ENCODE peak calls at places on chromosome 12, in seven cellular contexts. One of them, this sample, is unnamed.
A peak's percentile ranks its signal among the peaks of the same experiment; 100 is the strongest.

GRCh38 chr12:57258977-57259970 is 8.3 kb upstream of the STAC3 start:
- ATAC-seq in heart right ventricle: peak; percentile 79
- ATAC-seq in activated T-cell treated with anti-CD3 and anti-CD28 coated beads, Interleukin-2, amount 50 U/mL, for 72 hours: no peak
- ATAC-seq in HCT116: no peak
- ATAC-seq in Right ventricle myocardium superior: peak; percentile 84
- ATAC-seq in lower lobe of right lung: no peak
- ATAC-seq in left cardiac atrium: peak; percentile 83
- ATAC-seq in this sample: no peak

GRCh38 chr12:32399045-32399372 is 349 bp upstream of the FGD4 start:
- ATAC-seq in activated T-cell treated with anti-CD3 and anti-CD28 coated beads, Interleukin-2, amount 50 U/mL, for 72 hours: no peak
- ATAC-seq in heart right ventricle: no peak
- ATAC-seq in Right ventricle myocardium superior: no peak
- ATAC-seq in HCT116: no peak
- ATAC-seq in left cardiac atrium: no peak
- ATAC-seq in lower lobe of right lung: no peak
- ATAC-seq in this sample: no peak

GRCh38 chr12:51181558-51181957 is 8.6 kb upstream of the TFCP2 start:
- ATAC-seq in left cardiac atrium: no peak
- ATAC-seq in Right ventricle myocardium superior: no peak
- ATAC-seq in HCT116: no peak
- ATAC-seq in activated T-cell treated with anti-CD3 and anti-CD28 coated beads, Interleukin-2, amount 50 U/mL, for 72 hours: no peak
- ATAC-seq in lower lobe of right lung: no peak
- ATAC-seq in heart right ventricle: no peak
- ATAC-seq in this sample: no peak

GRCh38 chr12:128959931-128960330 is 106.7 kb downstream of the GLT1D1 start:
- ATAC-seq in activated T-cell treated with anti-CD3 and anti-CD28 coated beads, Interleukin-2, amount 50 U/mL, for 72 hours: no peak
- ATAC-seq in left cardiac atrium: no peak
- ATAC-seq in heart right ventricle: no peak
- ATAC-seq in HCT116: no peak
- ATAC-seq in lower lobe of right lung: no peak
- ATAC-seq in Right ventricle myocardium superior: no peak
- ATAC-seq in this sample: no peak

GRCh38 chr12:112130461-112130998 is 5.2 kb downstream of the TRAFD1 start:
- ATAC-seq in lower lobe of right lung: peak; percentile 65
- ATAC-seq in HCT116: no peak
- ATAC-seq in left cardiac atrium: no peak
- ATAC-seq in Right ventricle myocardium superior: no peak
- ATAC-seq in heart right ventricle: no peak
- ATAC-seq in activated T-cell treated with anti-CD3 and anti-CD28 coated beads, Interleukin-2, amount 50 U/mL, for 72 hours: peak; percentile 77
- ATAC-seq in this sample: no peak

GRCh38 chr12:71759941-71760340 is 5.3 kb downstream of the RAB21 start:
- ATAC-seq in left cardiac atrium: no peak
- ATAC-seq in HCT116: no peak
- ATAC-seq in lower lobe of right lung: no peak
- ATAC-seq in Right ventricle myocardium superior: no peak
- ATAC-seq in heart right ventricle: no peak
- ATAC-seq in activated T-cell treated with anti-CD3 and anti-CD28 coated beads, Interleukin-2, amount 50 U/mL, for 72 hours: no peak
- ATAC-seq in this sample: no peak

GRCh38 chr12:68951652-68952051 is 18.7 kb upstream of the CPM start:
- ATAC-seq in left cardiac atrium: peak; percentile 79
- ATAC-seq in heart right ventricle: no peak
- ATAC-seq in HCT116: no peak
- ATAC-seq in activated T-cell treated with anti-CD3 and anti-CD28 coated beads, Interleukin-2, amount 50 U/mL, for 72 hours: no peak
- ATAC-seq in Right ventricle myocardium superior: peak; percentile 83
- ATAC-seq in lower lobe of right lung: peak; percentile 74
- ATAC-seq in this sample: no peak

GRCh38 chr12:5430639-5431603 is 987 bp upstream of the NTF3 start:
- ATAC-seq in heart right ventricle: no peak
- ATAC-seq in left cardiac atrium: peak; percentile 15
- ATAC-seq in activated T-cell treated with anti-CD3 and anti-CD28 coated beads, Interleukin-2, amount 50 U/mL, for 72 hours: no peak
- ATAC-seq in Right ventricle myocardium superior: no peak
- ATAC-seq in HCT116: no peak
- ATAC-seq in lower lobe of right lung: no peak
- ATAC-seq in this sample: no peak

GRCh38 chr12:93451423-93452158 is 9.8 kb upstream of the UBE2N start:
- ATAC-seq in activated T-cell treated with anti-CD3 and anti-CD28 coated beads, Interleukin-2, amount 50 U/mL, for 72 hours: no peak
- ATAC-seq in HCT116: no peak
- ATAC-seq in left cardiac atrium: no peak
- ATAC-seq in heart right ventricle: no peak
- ATAC-seq in Right ventricle myocardium superior: no peak
- ATAC-seq in lower lobe of right lung: no peak
- ATAC-seq in this sample: no peak

This sample was measured in SK-N-SH treated with all-trans-retinoic acid at 6 μM for 48 hours.